ENCODE peak calls at places on chromosome 1, in six cellular contexts. S, D, L, G, C and J are unnamed samples. For H4K20me1, the result is how much of the 10 kb centered on the place peaks cover.

GRCh38 chr1:26016258-26016943 is 5.2 kb upstream of the EXTL1 start:
- DNase-seq in G (peak), S (peak), D (no peak), L (no peak), C (no peak), J (no peak)

GRCh38 chr1:26789953-26790352 is 2.2 kb downstream of the PIGV start:
- DNase-seq in S (no peak), D (no peak), L (no peak), G (no peak), C (no peak), J (no peak)

GRCh38 chr1:98323396-98323795 is 338.1 kb upstream of the SNX7 start:
- DNase-seq in D (peak), C (no peak), L (no peak), S (peak), G (peak), J (peak)

GRCh38 chr1:210598135-210598652 is 269.5 kb downstream of the HHAT start:
- DNase-seq in G (peak), D (no peak), L (no peak), S (peak), C (no peak), J (peak)

GRCh38 chr1:10280442-10281350 is 70.3 kb downstream of the KIF1B start:
- DNase-seq in G (peak), L (no peak), S (peak), D (no peak), C (no peak), J (no peak)

GRCh38 chr1:178932966-178933603 is 62.2 kb upstream of the ANGPTL1 start:
- DNase-seq in L (no peak), D (no peak), G (no peak), S (no peak), C (no peak), J (no peak)

GRCh38 chr1:17661546-17662157 is 93.5 kb upstream of the ACTL8 start:
- DNase-seq in S (peak), G (peak), D (peak), L (peak), C (peak), J (no peak)

GRCh38 chr1:1013105-1013921 is at the start of gene ISG15:
- DNase-seq in D (peak), S (peak), G (peak), L (peak), C (peak), J (no peak)

GRCh38 chr1:157047064-157047410 is 1.5 kb upstream of the ARHGEF11 start:
- DNase-seq in S (no peak), L (peak), C (no peak), D (no peak), G (no peak), J (no peak)

GRCh38 chr1:241532864-241533263 is 686 bp downstream of the KMO start:
- DNase-seq in G (no peak), S (no peak), L (peak), C (no peak), D (no peak), J (no peak)

GRCh38 chr1:168903237-168903830 is 174.3 kb upstream of the DPT start:
- DNase-seq in C (no peak), G (no peak), D (no peak), L (no peak), S (no peak), J (no peak)

GRCh38 chr1:118960026-118960561 is 28.0 kb downstream of the TBX15 start:
- DNase-seq in L (peak), C (no peak), D (no peak), S (no peak), G (no peak), J (no peak)
- H3K4me3 ChIP-seq in L (peak), C (no peak), D (no peak), S (no peak), G (no peak), J (no peak)

GRCh38 chr1:23196627-23197328 is 20.5 kb downstream of the HTR1D start:
- DNase-seq in D (peak), G (peak), L (no peak), C (no peak), S (peak), J (peak)
- H3K9ac ChIP-seq in D (peak), G (peak), L (no peak), C (no peak), S (peak), J (peak)

DNA sequence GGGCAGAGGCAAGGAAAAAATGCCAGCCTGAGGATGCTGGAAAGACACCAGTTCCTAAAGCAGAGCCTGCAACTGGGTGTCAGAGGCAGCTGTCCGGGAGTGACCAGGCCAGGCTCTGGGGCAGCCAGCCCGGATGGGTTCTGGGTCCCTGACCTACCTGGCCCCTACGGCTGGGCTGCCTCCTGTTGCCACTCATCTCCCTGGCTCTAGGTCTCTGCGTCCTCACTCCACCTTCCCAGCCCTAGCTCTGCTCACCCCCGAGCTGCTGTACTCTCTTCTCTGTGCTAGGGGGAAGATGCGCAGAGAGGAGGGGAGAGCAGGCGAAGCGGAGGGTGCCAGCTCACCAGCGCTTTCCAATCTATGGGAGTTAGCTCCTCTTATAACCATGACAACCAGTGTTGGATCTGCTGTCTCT is 9.0 kb downstream of the ARHGEF2 start:
- DNase-seq in C (no peak), S (no peak), G (no peak), L (no peak), D (no peak), J (no peak)
- H4K20me1 ChIP-seq in C (half or more), S (half or more), G (half or more), L (half or more), D (under half), J (under half)

GRCh38 chr1:44713321-44713781 is 17.6 kb downstream of the RNU5D-1 start:
- DNase-seq in C (no peak), S (no peak), G (no peak), L (peak), D (no peak), J (no peak)
- H3K4me3 ChIP-seq in C (no peak), S (no peak), G (no peak), L (peak), D (no peak), J (no peak)

GRCh38 chr1:155193275-155193990 is 14.3 kb downstream of the THBS3 start:
- DNase-seq in D (peak), C (peak), L (peak), S (peak), G (peak), J (peak)

GRCh38 chr1:155196103-155196892 is 11.4 kb downstream of the THBS3 start:
- DNase-seq in C (peak), G (no peak), D (no peak), S (no peak), L (no peak), J (no peak)

GRCh38 chr1:155195201-155196102 is 12.2 kb downstream of the THBS3 start:
- DNase-seq in D (no peak), C (no peak), L (no peak), G (peak), S (no peak), J (no peak)

GRCh38 chr1:155191904-155192303 is 15.8 kb downstream of the THBS3 start:
- DNase-seq in D (no peak), G (no peak), S (no peak), L (no peak), C (no peak), J (no peak)

GRCh38 chr1:155192346-155193274 is 15.1 kb downstream of the THBS3 start:
- DNase-seq in S (no peak), L (no peak), D (no peak), G (no peak), C (peak), J (no peak)
- H3K9ac ChIP-seq in S (peak), L (peak), D (peak), G (peak), C (no peak), J (peak)